ENCODE peak calls at places on chromosome 14, in eight cellular contexts. Z, G, E, U, P, S, A and Y are unnamed samples.
A peak's percentile ranks its signal among the peaks of the same experiment; 100 is the strongest.

GRCh38 chr14:22471545-22472121 is 117.4 kb downstream of the DAD1 start:
- DNase-seq in Z (no peak), G (no peak), E (peak; percentile 57), U (peak; percentile 27), P (no peak), S (peak; percentile 65), A (no peak), Y (no peak)

GRCh38 chr14:61179061-61179675 is 102.0 kb downstream of the TMEM30B start:
- DNase-seq in Z (no peak), G (no peak), E (no peak), U (no peak), P (no peak), S (no peak), A (no peak), Y (no peak)

GRCh38 chr14:80310950-80311349 is 99.6 kb upstream of the DIO2 start:
- DNase-seq in Z (no peak), G (no peak), E (no peak), U (no peak), P (no peak), S (no peak), A (no peak), Y (no peak)

GRCh38 chr14:63418020-63418419 is 99.3 kb upstream of the GPHB5 start:
- DNase-seq in Z (no peak), G (no peak), E (no peak), U (no peak), P (no peak), S (no peak), A (no peak), Y (no peak)

GRCh38 chr14:36520601-36521525 is 831 bp upstream of the NKX2-1 start:
- DNase-seq in Z (no peak), G (no peak), E (no peak), U (peak; percentile 45), P (no peak), S (peak; percentile 62), A (no peak), Y (no peak)

GRCh38 chr14:51677276-51677675 is 25.6 kb downstream of the FRMD6 start:
- DNase-seq in Z (no peak), G (no peak), E (no peak), U (no peak), P (no peak), S (no peak), A (no peak), Y (no peak)

GRCh38 chr14:97456958-97457357 is 659.8 kb downstream of the VRK1 start:
- DNase-seq in Z (no peak), G (no peak), E (no peak), U (no peak), P (peak; percentile 31), S (no peak), A (peak; percentile 65), Y (peak; percentile 31)

GRCh38 chr14:74829238-74829637 is 46.7 kb downstream of the PROX2 start:
- DNase-seq in Z (no peak), G (no peak), E (no peak), U (no peak), P (no peak), S (no peak), A (no peak), Y (no peak)

GRCh38 chr14:52922656-52923055 is 28.2 kb downstream of the FERMT2 start:
- DNase-seq in Z (no peak), G (no peak), E (no peak), U (no peak), P (no peak), S (no peak), A (no peak), Y (peak; percentile 18)

GRCh38 chr14:104594310-104595046 is 10.1 kb downstream of the TMEM179 start:
- DNase-seq in Z (no peak), G (no peak), E (no peak), U (no peak), P (no peak), S (no peak), A (no peak), Y (no peak)

GRCh38 chr14:102579696-102580551 is 12.5 kb upstream of the RCOR1 start:
- DNase-seq in Z (no peak), G (no peak), E (peak; percentile 26), U (no peak), P (no peak), S (no peak), A (no peak), Y (no peak)

GRCh38 chr14:71586131-71586893 is 345.9 kb upstream of the RGS6 start:
- DNase-seq in Z (peak; percentile 14), G (no peak), E (peak; percentile 20), U (no peak), P (no peak), S (peak; percentile 64), A (no peak), Y (no peak)

GRCh38 chr14:105173901-105174894 is 5.6 kb upstream of the JAG2 start:
- DNase-seq in Z (no peak), G (no peak), E (no peak), U (peak; percentile 82), P (peak; percentile 40), S (no peak), A (peak; percentile 72), Y (no peak)

GRCh38 chr14:103488071-103488470 is 34.6 kb downstream of the CKB start:
- DNase-seq in Z (no peak), G (no peak), E (no peak), U (no peak), P (no peak), S (no peak), A (no peak), Y (no peak)

GRCh38 chr14:106843951-106844483 is 1317.6 kb downstream of the TMEM121 start:
- DNase-seq in Z (no peak), G (no peak), E (no peak), U (no peak), P (peak; percentile 33), S (no peak), A (peak; percentile 81), Y (no peak)

GRCh38 chr14:90300649-90301048 is 31.1 kb downstream of the NRDE2 start:
- DNase-seq in Z (no peak), G (no peak), E (no peak), U (peak; percentile 14), P (no peak), S (no peak), A (no peak), Y (no peak)
- H3K27ac ChIP-seq in Z (peak overlapping the region; percentile 98), G (no peak overlapping the region), E (no peak overlapping the region), U (no peak overlapping the region), P (no peak overlapping the region), S (no peak overlapping the region), A (no peak overlapping the region), Y (peak overlapping the region; percentile 11)

GRCh38 chr14:34937442-34937841 is 45.4 kb upstream of the SRP54 start:
- DNase-seq in Z (no peak), G (no peak), E (no peak), U (no peak), P (no peak), S (no peak), A (no peak), Y (no peak)

GRCh38 chr14:34930591-34931069 is 52.2 kb upstream of the SRP54 start:
- DNase-seq in Z (no peak), G (peak; percentile 36), E (no peak), U (no peak), P (peak; percentile 53), S (no peak), A (no peak), Y (no peak)

GRCh38 chr14:34933301-34933700 is 49.5 kb upstream of the SRP54 start:
- DNase-seq in Z (no peak), G (no peak), E (no peak), U (no peak), P (no peak), S (no peak), A (no peak), Y (no peak)

GRCh38 chr14:34931206-34931605 is 51.6 kb upstream of the SRP54 start:
- DNase-seq in Z (no peak), G (peak; percentile 9), E (no peak), U (no peak), P (peak; percentile 78), S (no peak), A (no peak), Y (peak; percentile 43)

GRCh38 chr14:34935552-34935951 is 47.2 kb upstream of the SRP54 start:
- DNase-seq in Z (no peak), G (no peak), E (no peak), U (no peak), P (no peak), S (no peak), A (no peak), Y (no peak)
- H3K27ac ChIP-seq in Z (no peak overlapping the region), G (no peak overlapping the region), E (no peak overlapping the region), U (no peak overlapping the region), P (no peak overlapping the region), S (no peak overlapping the region), A (no peak overlapping the region), Y (no peak overlapping the region)

GRCh38 chr14:67941456-67942018 is 122.0 kb downstream of the RAD51B start:
- DNase-seq in Z (no peak), G (no peak), E (no peak), U (no peak), P (no peak), S (peak; percentile 9), A (no peak), Y (no peak)

GRCh38 chr14:67938046-67938445 is 118.5 kb downstream of the RAD51B start:
- DNase-seq in Z (no peak), G (no peak), E (no peak), U (no peak), P (no peak), S (no peak), A (no peak), Y (no peak)

GRCh38 chr14:67942311-67942710 is 122.7 kb downstream of the RAD51B start:
- DNase-seq in Z (no peak), G (no peak), E (no peak), U (no peak), P (no peak), S (no peak), A (no peak), Y (no peak)

GRCh38 chr14:67940894-67941455 is 121.4 kb downstream of the RAD51B start:
- DNase-seq in Z (no peak), G (no peak), E (no peak), U (no peak), P (no peak), S (peak; percentile 15), A (no peak), Y (no peak)

DNA sequence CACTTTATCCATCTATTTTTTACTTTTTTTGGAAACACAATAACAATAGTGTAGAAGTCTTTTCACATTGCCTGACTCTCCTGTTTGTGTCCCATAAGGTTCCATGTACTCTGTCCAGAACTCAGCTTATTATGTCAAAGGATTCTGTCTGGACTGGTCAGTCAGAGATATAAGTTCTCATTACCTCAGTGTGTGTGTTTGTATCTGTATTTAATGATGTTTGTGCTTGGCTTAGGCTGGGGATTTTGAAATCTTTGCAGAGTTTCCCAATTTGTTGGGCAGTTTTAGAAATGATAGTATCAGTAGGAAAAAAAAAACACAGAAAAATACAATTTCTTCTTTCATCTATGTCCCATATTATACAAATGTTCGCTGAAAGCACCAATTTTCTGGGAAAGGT is 120.9 kb downstream of the RAD51B start:
- DNase-seq in Z (no peak), G (no peak), E (no peak), U (no peak), P (no peak), S (no peak), A (no peak), Y (no peak)
- H3K27ac ChIP-seq in Z (peak overlapping the region; percentile 14), G (no peak overlapping the region), E (peak overlapping the region; percentile 58), U (peak overlapping the region; percentile 91), P (no peak overlapping the region), S (peak overlapping the region; percentile 21), A (no peak overlapping the region), Y (peak overlapping the region; percentile 8)

DNA sequence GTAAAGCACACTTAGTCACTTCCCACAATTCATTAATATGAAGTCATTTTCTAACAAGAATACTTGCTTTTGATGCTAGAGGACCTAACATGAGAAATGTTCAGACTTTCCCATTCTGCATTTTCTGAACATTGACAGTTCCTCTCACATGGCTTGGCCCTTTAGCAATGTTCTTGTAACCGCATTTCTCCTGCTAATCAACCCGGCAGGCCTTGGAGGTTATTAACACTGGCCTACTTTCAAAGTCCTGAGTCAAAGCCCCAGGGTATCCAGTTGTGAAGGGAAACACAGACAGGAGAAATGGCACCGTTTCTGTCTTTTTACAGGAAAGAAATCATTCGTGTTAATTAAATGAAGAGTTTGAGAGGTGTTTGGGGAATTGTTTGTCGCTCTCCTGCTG is 446.4 kb upstream of the MIS18BP1 start:
- DNase-seq in Z (no peak), G (no peak), E (no peak), U (no peak), P (no peak), S (peak; percentile 5), A (no peak), Y (no peak)
- H3K27ac ChIP-seq in Z (no peak overlapping the region), G (no peak overlapping the region), E (no peak overlapping the region), U (no peak overlapping the region), P (no peak overlapping the region), S (no peak overlapping the region), A (no peak overlapping the region), Y (no peak overlapping the region)